ENCODE peak calls at places on chromosomes 13 and 19, in six cellular contexts. One of them, this sample, is unnamed.
A peak's percentile ranks its signal among the peaks of the same experiment; 100 is the strongest.

GRCh38 chr19:11694533-11695439 is 44.0 kb downstream of the ZNF823 start:
- DNase-seq in GM03348: peak; percentile 97
- DNase-seq in T-helper 22 cell: peak; percentile 30
- DNase-seq in C1 segment of cervical spinal cord: peak; percentile 88
- DNase-seq in HTR-8/SVneo: peak; percentile 96
- DNase-seq in CD8-positive, alpha-beta memory T cell: peak; percentile 51
- DNase-seq in this sample: peak; percentile 50

GRCh38 chr19:33446156-33446917 is 72.8 kb downstream of the CEBPG start:
- DNase-seq in HTR-8/SVneo: no peak
- DNase-seq in C1 segment of cervical spinal cord: no peak
- DNase-seq in CD8-positive, alpha-beta memory T cell: no peak
- DNase-seq in GM03348: no peak
- DNase-seq in T-helper 22 cell: no peak
- DNase-seq in this sample: no peak

GRCh38 chr13:98312606-98313005 is 135.5 kb upstream of the RNF113B start:
- DNase-seq in GM03348: no peak
- DNase-seq in C1 segment of cervical spinal cord: no peak
- DNase-seq in HTR-8/SVneo: no peak
- DNase-seq in T-helper 22 cell: no peak
- DNase-seq in CD8-positive, alpha-beta memory T cell: no peak
- DNase-seq in this sample: no peak

GRCh38 chr19:15463865-15464371 is 426 bp downstream of the RASAL3 start:
- DNase-seq in C1 segment of cervical spinal cord: no peak
- DNase-seq in T-helper 22 cell: peak; percentile 74
- DNase-seq in GM03348: no peak
- DNase-seq in CD8-positive, alpha-beta memory T cell: peak; percentile 66
- DNase-seq in HTR-8/SVneo: no peak
- DNase-seq in this sample: peak; percentile 74

GRCh38 chr19:41189425-41190065 is 3.5 kb upstream of the CYP2S1 start:
- DNase-seq in T-helper 22 cell: no peak
- DNase-seq in GM03348: no peak
- DNase-seq in CD8-positive, alpha-beta memory T cell: no peak
- DNase-seq in HTR-8/SVneo: no peak
- DNase-seq in C1 segment of cervical spinal cord: no peak
- DNase-seq in this sample: no peak

GRCh38 chr13:112636401-112636975 is 48.5 kb upstream of the TUBGCP3 start:
- DNase-seq in T-helper 22 cell: no peak
- DNase-seq in C1 segment of cervical spinal cord: no peak
- DNase-seq in HTR-8/SVneo: no peak
- DNase-seq in CD8-positive, alpha-beta memory T cell: no peak
- DNase-seq in GM03348: no peak
- DNase-seq in this sample: no peak

GRCh38 chr19:38714354-38714778 is 29.9 kb downstream of the CAPN12 start:
- DNase-seq in GM03348: no peak
- DNase-seq in T-helper 22 cell: no peak
- DNase-seq in HTR-8/SVneo: no peak
- DNase-seq in CD8-positive, alpha-beta memory T cell: no peak
- DNase-seq in C1 segment of cervical spinal cord: no peak
- DNase-seq in this sample: no peak

GRCh38 chr19:21612403-21612872 is 107.0 kb downstream of the ZNF429 start:
- DNase-seq in HTR-8/SVneo: no peak
- DNase-seq in T-helper 22 cell: no peak
- DNase-seq in C1 segment of cervical spinal cord: no peak
- DNase-seq in CD8-positive, alpha-beta memory T cell: no peak
- DNase-seq in GM03348: no peak
- DNase-seq in this sample: no peak

GRCh38 chr19:2495651-2496316 is 19.9 kb downstream of the GADD45B start:
- DNase-seq in C1 segment of cervical spinal cord: no peak
- DNase-seq in T-helper 22 cell: no peak
- DNase-seq in CD8-positive, alpha-beta memory T cell: no peak
- DNase-seq in GM03348: peak; percentile 54
- DNase-seq in HTR-8/SVneo: no peak
- DNase-seq in this sample: no peak

GRCh38 chr19:53812335-53812734 is 11.8 kb downstream of the NLRP12 start:
- DNase-seq in HTR-8/SVneo: no peak
- DNase-seq in T-helper 22 cell: no peak
- DNase-seq in CD8-positive, alpha-beta memory T cell: no peak
- DNase-seq in GM03348: no peak
- DNase-seq in C1 segment of cervical spinal cord: no peak
- DNase-seq in this sample: no peak

GRCh38 chr19:45578861-45579260 is 5.7 kb downstream of the OPA3 start:
- DNase-seq in C1 segment of cervical spinal cord: no peak
- DNase-seq in GM03348: no peak
- DNase-seq in HTR-8/SVneo: no peak
- DNase-seq in T-helper 22 cell: no peak
- DNase-seq in CD8-positive, alpha-beta memory T cell: no peak
- DNase-seq in this sample: no peak

GRCh38 chr13:95212962-95213850 is 88.0 kb downstream of the ABCC4 start:
- DNase-seq in T-helper 22 cell: no peak
- DNase-seq in HTR-8/SVneo: no peak
- DNase-seq in CD8-positive, alpha-beta memory T cell: no peak
- DNase-seq in GM03348: no peak
- DNase-seq in C1 segment of cervical spinal cord: no peak
- DNase-seq in this sample: no peak

GRCh38 chr19:30169196-30169900 is 202.8 kb upstream of the ZNF536 start:
- DNase-seq in C1 segment of cervical spinal cord: no peak
- DNase-seq in HTR-8/SVneo: no peak
- DNase-seq in CD8-positive, alpha-beta memory T cell: no peak
- DNase-seq in T-helper 22 cell: no peak
- DNase-seq in GM03348: no peak
- DNase-seq in this sample: no peak

GRCh38 chr13:48656621-48657020 is 2.9 kb downstream of the CYSLTR2 start:
- DNase-seq in HTR-8/SVneo: no peak
- DNase-seq in C1 segment of cervical spinal cord: no peak
- DNase-seq in CD8-positive, alpha-beta memory T cell: no peak
- DNase-seq in T-helper 22 cell: no peak
- DNase-seq in GM03348: no peak
- DNase-seq in this sample: no peak

GRCh38 chr19:17468302-17469091 is 1.8 kb upstream of the SLC27A1 start:
- DNase-seq in HTR-8/SVneo: no peak
- DNase-seq in T-helper 22 cell: no peak
- DNase-seq in CD8-positive, alpha-beta memory T cell: no peak
- DNase-seq in GM03348: peak; percentile 70
- DNase-seq in C1 segment of cervical spinal cord: peak; percentile 52
- DNase-seq in this sample: no peak

GRCh38 chr13:99086869-99087129 is 108.9 kb upstream of the DOCK9 start:
- DNase-seq in HTR-8/SVneo: no peak
- DNase-seq in C1 segment of cervical spinal cord: no peak
- DNase-seq in CD8-positive, alpha-beta memory T cell: peak; percentile 15
- DNase-seq in GM03348: no peak
- DNase-seq in T-helper 22 cell: no peak
- DNase-seq in this sample: no peak

GRCh38 chr13:22773475-22773874 is 407.3 kb upstream of the SGCG start:
- DNase-seq in C1 segment of cervical spinal cord: no peak
- DNase-seq in GM03348: no peak
- DNase-seq in CD8-positive, alpha-beta memory T cell: no peak
- DNase-seq in T-helper 22 cell: no peak
- DNase-seq in HTR-8/SVneo: no peak
- DNase-seq in this sample: no peak

GRCh38 chr19:35229601-35230000 is 1.1 kb upstream of the FAM187B start:
- DNase-seq in CD8-positive, alpha-beta memory T cell: no peak
- DNase-seq in HTR-8/SVneo: no peak
- DNase-seq in GM03348: no peak
- DNase-seq in T-helper 22 cell: no peak
- DNase-seq in C1 segment of cervical spinal cord: no peak
- DNase-seq in this sample: no peak

This sample was measured in effector memory CD4-positive, alpha-beta T cell.